ENCODE peak calls at places on chromosomes 5 and 9, in six cellular contexts. C, Q, V, X, Y and F are unnamed samples.

GRCh38 chr9:92723299-92723625 is 41.4 kb downstream of the BICD2 start:
- DNase-seq in V (no peak), Y (no peak), X (peak; percentile 59), Q (no peak), C (no peak), F (no peak)

GRCh38 chr5:138065102-138065501 is 18.7 kb upstream of the WNT8A start:
- DNase-seq in Q (no peak), Y (no peak), V (no peak), C (peak; percentile 66), X (no peak), F (no peak)

GRCh38 chr5:108997720-108998119 is 250.0 kb downstream of the FER start:
- DNase-seq in Q (no peak), V (no peak), X (no peak), Y (no peak), C (no peak), F (no peak)

GRCh38 chr5:132209901-132210545 is 17.6 kb downstream of the P4HA2 start:
- DNase-seq in X (no peak), Q (no peak), C (no peak), Y (no peak), V (no peak), F (no peak)

GRCh38 chr5:160181965-160182622 is 47.2 kb upstream of the FABP6 start:
- DNase-seq in V (no peak), C (no peak), Y (no peak), X (no peak), Q (no peak), F (no peak)

GRCh38 chr9:4596165-4596922 is 65.8 kb upstream of the PLPP6 start:
- DNase-seq in V (peak; percentile 35), X (no peak), Q (peak; percentile 41), Y (no peak), C (no peak), F (no peak)

GRCh38 chr5:1383886-1384401 is 39.0 kb upstream of the CLPTM1L start:
- DNase-seq in X (no peak), C (no peak), Y (no peak), V (no peak), Q (no peak), F (no peak)

GRCh38 chr5:175542232-175542965 is 64.0 kb downstream of the SFXN1 start:
- DNase-seq in Y (no peak), Q (no peak), C (no peak), X (no peak), V (no peak), F (no peak)

GRCh38 chr9:93091453-93092081 is 4.5 kb upstream of the CARD19 start:
- DNase-seq in V (no peak), C (no peak), Q (peak; percentile 48), Y (peak; percentile 87), X (peak; percentile 90), F (no peak)

DNA sequence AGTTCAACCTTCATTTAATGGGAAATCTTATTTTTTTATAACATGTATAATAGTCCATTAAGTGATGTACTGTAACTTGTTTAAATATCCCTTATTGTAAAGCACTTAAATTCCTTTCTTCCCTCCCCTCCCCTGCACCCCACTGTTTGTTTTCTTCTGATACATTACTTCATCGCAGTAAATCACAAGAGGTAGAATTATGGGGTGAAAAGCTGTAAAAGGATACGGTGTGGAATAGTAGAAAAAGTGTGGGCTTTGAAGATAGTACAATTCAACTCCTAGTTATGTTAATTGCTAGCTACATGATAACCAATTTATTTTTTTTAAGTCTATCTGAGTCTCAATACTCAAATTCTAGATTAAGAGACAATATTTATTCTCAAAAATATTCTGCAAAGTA is 41.9 kb upstream of the MACIR start:
- DNase-seq in V (no peak), Y (no peak), X (no peak), C (no peak), Q (no peak), F (no peak)
- TF ChIP-seq CTCF in V (no peak), Y (no peak), X (no peak), C (no peak), Q (no peak), F (no peak)

DNA sequence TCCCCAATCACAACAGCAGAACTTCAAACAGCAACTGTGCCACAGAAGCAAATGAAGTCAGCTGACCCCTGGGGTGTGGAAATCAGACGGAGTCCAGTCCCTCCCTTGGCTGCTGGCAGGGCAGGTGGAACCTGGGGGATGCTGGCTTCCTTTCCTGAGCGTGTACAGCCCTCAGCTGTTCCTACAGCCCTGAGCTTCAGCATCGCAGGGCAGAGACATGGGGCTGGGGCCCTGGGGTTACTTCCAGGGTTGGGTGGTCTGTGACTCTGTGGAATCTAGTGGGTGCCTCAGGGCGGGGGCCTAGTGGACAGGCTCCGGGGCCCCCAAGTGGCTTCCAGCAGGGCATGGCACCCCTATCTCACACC is 7.3 kb upstream of the RXRA start:
- DNase-seq in Q (no peak), V (no peak), X (no peak), C (no peak), Y (no peak), F (no peak)
- TF ChIP-seq CTCF in Q (no peak), V (no peak), X (no peak), C (no peak), Y (no peak), F (no peak)

GRCh38 chr9:17802249-17802857 is 223.5 kb downstream of the SH3GL2 start:
- DNase-seq in X (peak; percentile 42), C (no peak), Q (no peak), V (peak; percentile 6), Y (peak; percentile 32), F (no peak)
- TF ChIP-seq CTCF in X (peak; percentile 67), C (no peak), Q (no peak), V (peak; percentile 76), Y (peak; percentile 65), F (peak; percentile 67)

GRCh38 chr5:93057311-93057710 is 523.7 kb downstream of the NR2F1-AS1 start:
- DNase-seq in V (no peak), X (no peak), C (no peak), Y (no peak), Q (no peak), F (no peak)

GRCh38 chr5:93058309-93058708 is 522.7 kb downstream of the NR2F1-AS1 start:
- DNase-seq in C (no peak), Y (peak; percentile 65), X (peak; percentile 97), V (no peak), Q (no peak), F (no peak)

GRCh38 chr5:93062548-93062947 is 518.5 kb downstream of the NR2F1-AS1 start:
- DNase-seq in Y (no peak), Q (no peak), X (peak; percentile 24), C (no peak), V (no peak), F (no peak)
- TF ChIP-seq CTCF in Y (peak; percentile 37), Q (no peak), X (no peak), C (no peak), V (peak; percentile 53), F (peak; percentile 36)

GRCh38 chr9:84310903-84311302 is 29.7 kb downstream of the SLC28A3 start:
- DNase-seq in Y (no peak), X (no peak), C (no peak), Q (no peak), V (no peak), F (no peak)

GRCh38 chr9:84314306-84314705 is 26.3 kb downstream of the SLC28A3 start:
- DNase-seq in Y (no peak), Q (no peak), C (no peak), X (no peak), V (no peak), F (no peak)

GRCh38 chr9:84317563-84317962 is 23.0 kb downstream of the SLC28A3 start:
- DNase-seq in X (no peak), Q (no peak), V (no peak), Y (no peak), C (no peak), F (no peak)

DNA sequence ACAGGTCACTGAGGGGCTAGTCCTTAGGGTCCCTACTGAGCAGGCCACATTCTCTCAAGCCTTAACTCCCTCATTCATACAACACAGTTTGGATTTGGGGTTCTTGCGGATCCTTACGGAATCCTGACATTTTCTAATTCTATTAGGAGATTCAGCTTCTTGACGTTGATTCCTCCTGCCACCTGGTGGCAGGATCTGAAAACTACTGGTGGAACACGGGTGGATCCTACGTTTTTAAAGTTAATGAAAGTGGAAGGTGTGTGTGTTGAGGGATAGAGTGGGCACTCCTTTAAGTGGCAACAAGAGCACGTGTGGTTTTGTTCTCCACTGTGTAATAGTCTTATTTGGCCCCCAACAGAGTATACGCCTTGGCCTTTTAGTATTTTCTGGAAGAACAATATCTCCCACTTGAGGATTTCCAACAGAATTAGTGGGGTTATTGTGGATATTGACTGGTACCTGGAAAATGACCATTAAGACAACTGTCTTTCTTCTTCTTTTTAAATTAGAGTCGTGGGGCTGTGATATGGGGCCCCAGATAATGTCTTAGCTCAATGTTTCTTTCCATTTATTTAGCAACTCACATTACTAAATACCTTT is 25.2 kb downstream of the SLC28A3 start:
- DNase-seq in V (peak; percentile 40), X (peak; percentile 72), Y (peak; percentile 76), C (peak; percentile 63), Q (peak; percentile 42), F (peak; percentile 65)
- TF ChIP-seq CTCF in V (peak; percentile 81), X (peak; percentile 84), Y (peak; percentile 81), C (peak; percentile 63), Q (peak; percentile 78), F (peak; percentile 86)

GRCh38 chr5:72408602-72409001 is 88.4 kb downstream of the PTCD2 start:
- DNase-seq in X (peak; percentile 69), V (no peak), Q (no peak), Y (peak; percentile 74), C (no peak), F (no peak)

GRCh38 chr5:72415926-72416325 is 91.3 kb downstream of the ZNF366 start:
- DNase-seq in X (no peak), V (no peak), Q (no peak), C (no peak), Y (no peak), F (no peak)

GRCh38 chr5:72408127-72408526 is 88.0 kb downstream of the PTCD2 start:
- DNase-seq in C (no peak), X (no peak), Y (no peak), Q (no peak), V (no peak), F (no peak)

GRCh38 chr5:72410896-72411295 is 90.7 kb downstream of the PTCD2 start:
- DNase-seq in X (peak; percentile 65), Y (peak; percentile 58), V (no peak), Q (no peak), C (no peak), F (no peak)

GRCh38 chr5:72412283-72413055 is 92.3 kb downstream of the PTCD2 start:
- DNase-seq in V (no peak), X (no peak), Y (peak; percentile 74), Q (no peak), C (no peak), F (no peak)
- TF ChIP-seq CTCF in V (no peak), X (no peak), Y (peak; percentile 39), Q (no peak), C (no peak), F (no peak)

GRCh38 chr5:162289489-162289888 is 221.9 kb downstream of the GABRG2 start:
- DNase-seq in C (no peak), X (no peak), V (no peak), Y (no peak), Q (no peak), F (no peak)

GRCh38 chr5:162282191-162282590 is 214.6 kb downstream of the GABRG2 start:
- DNase-seq in Y (no peak), V (no peak), Q (no peak), X (no peak), C (no peak), F (no peak)

GRCh38 chr5:162288647-162289296 is 221.2 kb downstream of the GABRG2 start:
- DNase-seq in Q (no peak), V (no peak), C (no peak), Y (no peak), X (no peak), F (no peak)

GRCh38 chr5:162283611-162284010 is 216.0 kb downstream of the GABRG2 start:
- DNase-seq in Q (no peak), C (no peak), Y (no peak), V (no peak), X (no peak), F (no peak)
- TF ChIP-seq CTCF in Q (no peak), C (no peak), Y (no peak), V (no peak), X (no peak), F (no peak)